ENCODE peak calls at places on chromosomes 7 and 10, in seven cellular contexts. B, E, A, X, U, F and Q are unnamed samples. For H3K4me1, the result is how much of the 10 kb centered on the place peaks cover.

GRCh38 chr7:102232686-102233286 is 53.9 kb upstream of the SH2B2 start:
- DNase-seq in B (no peak), A (no peak), F (no peak), U (no peak), X (no peak), E (no peak), Q (no peak)

GRCh38 chr7:84042110-84042539 is 152.5 kb downstream of the SEMA3A start:
- DNase-seq in U (no peak), X (peak), E (peak), A (no peak), B (peak), F (no peak), Q (peak)

GRCh38 chr10:114397651-114398145 is 6.6 kb downstream of the AFAP1L2 start:
- DNase-seq in A (no peak), U (no peak), B (no peak), X (no peak), F (no peak), E (no peak), Q (peak)

GRCh38 chr7:142438235-142438922 is 180.5 kb upstream of the PRSS58 start:
- DNase-seq in A (peak), U (peak), B (peak), X (peak), F (peak), E (peak), Q (peak)

GRCh38 chr10:33190406-33190805 is 144.1 kb downstream of the NRP1 start:
- DNase-seq in U (no peak), F (no peak), B (no peak), X (no peak), A (no peak), E (no peak), Q (peak)

GRCh38 chr10:14450041-14450491 is 119.3 kb upstream of the FRMD4A start:
- DNase-seq in B (no peak), X (no peak), F (no peak), A (no peak), E (no peak), U (no peak), Q (peak)

GRCh38 chr7:73642834-73643233 is 18.5 kb upstream of the MLXIPL start:
- DNase-seq in X (no peak), E (no peak), F (no peak), A (no peak), B (no peak), U (no peak), Q (no peak)

GRCh38 chr10:80520661-80521488 is 16.8 kb upstream of the SH2D4B start:
- DNase-seq in F (no peak), U (no peak), B (no peak), A (no peak), E (no peak), X (no peak), Q (no peak)

GRCh38 chr10:124736491-124737136 is 7.6 kb downstream of the FAM53B start:
- DNase-seq in X (no peak), F (no peak), B (no peak), U (no peak), E (peak), A (no peak), Q (peak)

GRCh38 chr7:142645777-142646176 is 103.5 kb upstream of the PRSS1 start:
- DNase-seq in F (no peak), X (no peak), B (peak), E (no peak), A (no peak), U (peak), Q (peak)

GRCh38 chr10:88493676-88494483 is 89.2 kb downstream of the RNLS start:
- DNase-seq in U (no peak), B (no peak), F (peak), A (no peak), X (no peak), E (no peak), Q (peak)

GRCh38 chr7:131231381-131232220 is 96.1 kb upstream of the MKLN1 start:
- DNase-seq in U (no peak), X (no peak), B (no peak), E (no peak), F (peak), A (peak), Q (peak)

GRCh38 chr7:15555385-15555859 is 6.4 kb downstream of the AGMO start:
- DNase-seq in A (no peak), X (no peak), F (no peak), U (peak), E (peak), B (no peak), Q (peak)

GRCh38 chr7:145902123-145902522 is 214.5 kb upstream of the CNTNAP2 start:
- DNase-seq in B (peak), E (no peak), F (no peak), X (no peak), U (no peak), A (no peak), Q (no peak)

GRCh38 chr10:77179015-77179695 is 458.5 kb downstream of the KCNMA1 start:
- DNase-seq in F (no peak), U (no peak), X (no peak), E (peak), A (no peak), B (peak), Q (peak)

GRCh38 chr7:16416289-16417282 is 4.8 kb downstream of the CRPPA start:
- DNase-seq in F (no peak), A (no peak), E (peak), U (no peak), X (no peak), B (no peak), Q (peak)

GRCh38 chr10:123007558-123008378 is 827 bp downstream of the IKZF5 start:
- DNase-seq in U (peak), F (peak), A (peak), B (peak), X (peak), E (peak), Q (peak)

GRCh38 chr10:79266543-79267312 is 80.5 kb upstream of the PPIF start:
- DNase-seq in U (no peak), A (no peak), X (no peak), B (no peak), F (peak), E (peak), Q (peak)

GRCh38 chr10:124544711-124545110 is 83.1 kb downstream of the LHPP start:
- DNase-seq in F (peak), B (no peak), U (no peak), A (no peak), E (no peak), X (no peak), Q (no peak)

GRCh38 chr7:129923709-129924108 is 29.1 kb downstream of the UBE2H start:
- DNase-seq in E (peak), B (no peak), A (peak), X (no peak), F (no peak), U (no peak), Q (peak)

GRCh38 chr10:78846770-78847169 is 222.0 kb upstream of the ZMIZ1 start:
- DNase-seq in F (no peak), U (peak), B (peak), E (no peak), A (no peak), X (no peak), Q (no peak)

GRCh38 chr7:17456541-17456940 is 158.1 kb downstream of the AHR start:
- DNase-seq in B (no peak), X (no peak), F (no peak), U (no peak), E (peak), A (no peak), Q (peak)

GRCh38 chr7:12570529-12571461 is at the start of gene SCIN:
- DNase-seq in A (peak), U (peak), F (no peak), X (no peak), E (peak), B (peak), Q (peak)

GRCh38 chr10:101322266-101323151 is 31.5 kb upstream of the BTRC start:
- DNase-seq in A (no peak), X (no peak), U (peak), B (peak), E (no peak), F (no peak), Q (no peak)

GRCh38 chr7:91193141-91193540 is 71.1 kb upstream of the FZD1 start:
- DNase-seq in B (no peak), A (no peak), F (no peak), X (no peak), U (no peak), E (no peak), Q (peak)

GRCh38 chr7:101273126-101273525 is 28.2 kb upstream of the FIS1 start:
- DNase-seq in E (no peak), B (peak), F (no peak), X (no peak), A (no peak), U (no peak), Q (no peak)

GRCh38 chr10:98405422-98405821 is 9.6 kb downstream of the PYROXD2 start:
- DNase-seq in A (no peak), U (no peak), X (no peak), E (no peak), F (no peak), B (no peak), Q (peak)

GRCh38 chr10:75110006-75110632 is 1.3 kb upstream of the SAMD8 start:
- DNase-seq in F (no peak), B (no peak), U (no peak), E (no peak), A (no peak), X (no peak), Q (no peak)

GRCh38 chr7:74684921-74685320 is 27.4 kb downstream of the GTF2I start:
- DNase-seq in B (no peak), U (no peak), X (no peak), E (no peak), A (no peak), F (no peak), Q (no peak)

GRCh38 chr10:43671659-43672555 is 23.2 kb upstream of the ZNF32 start:
- DNase-seq in X (peak), U (peak), E (peak), A (peak), B (peak), F (peak), Q (peak)

GRCh38 chr7:36202347-36202896 is 49.4 kb downstream of the EEPD1 start:
- DNase-seq in E (no peak), A (no peak), B (no peak), X (no peak), F (no peak), U (peak), Q (no peak)

GRCh38 chr7:27608776-27609495 is 53.7 kb downstream of the HIBADH start:
- DNase-seq in F (no peak), E (no peak), B (no peak), A (no peak), X (no peak), U (no peak), Q (peak)

GRCh38 chr7:117766915-117767314 is 106.3 kb downstream of the CTTNBP2 start:
- DNase-seq in X (no peak), B (no peak), U (no peak), A (no peak), E (no peak), F (no peak), Q (no peak)
- TF ChIP-seq EZH2phosphoT487 in X (no peak), B (no peak), U (no peak), A (no peak), E (no peak), F (no peak), Q (no peak)

GRCh38 chr7:154879629-154880028 is 123.3 kb downstream of the PAXIP1 start:
- DNase-seq in A (no peak), B (no peak), F (no peak), U (no peak), X (no peak), E (no peak), Q (no peak)
- H3K4me1 ChIP-seq in A (under half), B (under half), F (under half), U (under half), X (under half), E (under half), Q (under half)

GRCh38 chr7:42831051-42831952 is 80.6 kb downstream of the C7orf25 start:
- DNase-seq in B (peak), E (peak), X (peak), F (peak), U (no peak), A (peak), Q (peak)
- TF ChIP-seq EZH2phosphoT487 in B (no peak), E (no peak), X (no peak), F (no peak), U (no peak), A (no peak), Q (no peak)

GRCh38 chr10:131755200-131755599 is 145.6 kb upstream of the PPP2R2D start:
- DNase-seq in X (no peak), U (no peak), B (no peak), A (no peak), E (no peak), F (no peak), Q (no peak)

GRCh38 chr10:131750973-131751826 is 149.6 kb upstream of the PPP2R2D start:
- DNase-seq in A (no peak), X (no peak), B (peak), E (no peak), F (no peak), U (no peak), Q (no peak)

GRCh38 chr10:131751827-131752775 is 148.7 kb upstream of the PPP2R2D start:
- DNase-seq in X (no peak), E (no peak), B (no peak), U (no peak), F (no peak), A (no peak), Q (no peak)

GRCh38 chr10:131750171-131750895 is 150.5 kb upstream of the PPP2R2D start:
- DNase-seq in E (no peak), A (no peak), X (no peak), F (no peak), U (no peak), B (no peak), Q (no peak)

GRCh38 chr10:131753336-131753735 is 147.5 kb upstream of the PPP2R2D start:
- DNase-seq in U (no peak), A (no peak), X (no peak), B (no peak), E (no peak), F (no peak), Q (no peak)
- H3K4me1 ChIP-seq in U (under half), A (under half), X (under half), B (half or more), E (under half), F (under half), Q (under half)

GRCh38 chr7:107047902-107048782 is 3.6 kb downstream of the PRKAR2B start:
- DNase-seq in F (peak), X (no peak), B (no peak), A (no peak), U (peak), E (peak), Q (no peak)
- TF ChIP-seq EZH2phosphoT487 in F (no peak), X (no peak), B (no peak), A (no peak), U (no peak), E (no peak), Q (no peak)